ENCODE peak calls at places on chromosomes 2 and 18, in four cellular contexts. P is K562, Q is GM12878, M is A549. I is an unnamed sample.

GRCh38 chr2:233448220-233448559 is 93.9 kb downstream of the DGKD start:
- DNase-seq in P (peak; percentile 31), M (peak; percentile 68), Q (no peak), I (peak; percentile 27)

GRCh38 chr18:11176416-11176815 is 27.0 kb upstream of the PIEZO2 start:
- DNase-seq in Q (no peak), P (no peak), M (peak; percentile 5), I (no peak)

GRCh38 chr2:179746982-179747381 is 114.4 kb downstream of the ZNF385B start:
- DNase-seq in Q (no peak), M (no peak), P (no peak), I (no peak)

GRCh38 chr2:133673570-133673969 is 105.3 kb upstream of the NCKAP5 start:
- DNase-seq in P (no peak), Q (no peak), M (no peak), I (no peak)

GRCh38 chr18:36756262-36756661 is 72.5 kb downstream of the TPGS2 start:
- DNase-seq in M (no peak), P (no peak), Q (no peak), I (no peak)

GRCh38 chr2:158659483-158659882 is 135.6 kb upstream of the DAPL1 start:
- DNase-seq in M (no peak), Q (no peak), P (no peak), I (no peak)

GRCh38 chr2:175010848-175011254 is 5.7 kb upstream of the CHN1 start:
- DNase-seq in M (no peak), Q (no peak), P (no peak), I (no peak)

GRCh38 chr18:7924616-7925015 is 357.5 kb downstream of the PTPRM start:
- DNase-seq in P (no peak), Q (no peak), M (no peak), I (no peak)

GRCh38 chr2:234426616-234427015 is 70.3 kb downstream of the ARL4C start:
- DNase-seq in M (no peak), P (no peak), Q (peak; percentile 34), I (no peak)

GRCh38 chr18:63253018-63253417 is 66.6 kb downstream of the BCL2 start:
- DNase-seq in P (no peak), M (no peak), Q (no peak), I (no peak)

GRCh38 chr2:38665854-38666577 is at the start of gene GALM:
- DNase-seq in P (peak; percentile 89), Q (no peak), M (peak; percentile 91), I (peak; percentile 99)

GRCh38 chr2:190979906-190980629 is 33.9 kb downstream of the STAT1 start:
- DNase-seq in Q (no peak), P (no peak), M (no peak), I (no peak)

DNA sequence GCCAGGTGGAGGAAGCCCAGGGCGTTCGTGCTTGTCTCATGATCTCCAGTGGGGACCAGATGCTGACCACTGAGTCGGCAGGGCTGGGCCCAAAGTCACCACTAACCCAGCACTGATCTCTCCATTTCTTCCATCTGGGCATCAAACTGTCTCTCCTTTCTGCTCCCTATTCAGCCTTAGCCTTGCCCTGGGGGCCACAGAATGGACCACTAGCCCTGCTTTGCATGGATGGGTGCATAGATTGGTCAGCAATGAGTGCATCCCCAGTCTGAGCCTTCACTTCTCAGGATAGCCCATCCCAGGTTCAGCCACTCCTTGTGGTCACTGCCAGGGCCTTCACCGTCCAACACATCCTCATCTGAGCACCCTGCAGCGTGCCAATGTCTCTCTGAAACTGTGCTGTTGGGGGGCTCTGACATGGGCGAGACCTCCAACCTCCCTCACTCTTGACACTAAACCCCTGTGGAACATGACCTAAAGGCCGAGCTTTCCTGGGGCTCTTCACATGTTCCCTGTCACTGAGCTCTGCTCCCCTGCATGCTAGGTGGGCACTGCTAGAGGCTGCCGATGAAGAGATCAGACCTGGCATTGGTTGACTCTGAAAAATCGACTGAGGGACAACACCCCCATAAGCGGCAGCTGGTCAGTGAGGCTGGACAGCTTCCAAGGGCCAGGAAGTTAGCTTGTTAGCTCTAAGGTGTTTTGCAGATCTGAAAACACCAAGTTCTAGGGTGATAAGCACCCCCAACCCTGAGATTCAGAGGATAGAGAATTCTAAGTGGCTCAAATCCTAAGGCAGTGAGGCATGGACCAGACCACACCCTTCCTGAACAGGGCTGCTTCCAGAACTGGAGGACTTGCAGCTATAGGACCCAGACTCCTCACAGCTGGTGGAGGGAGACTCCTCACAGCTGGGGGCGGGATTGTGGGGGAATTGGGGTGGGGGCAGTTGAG is 61.7 kb downstream of the HS1BP3 start:
- DNase-seq in Q (no peak), M (no peak), P (no peak), I (no peak)
- TF ChIP-seq CHD4 in Q (no peak), M (no peak), P (no peak), I (no peak)

GRCh38 chr18:75970212-75970611 is 524.8 kb downstream of the ZNF516 start:
- DNase-seq in Q (no peak), M (no peak), P (no peak), I (no peak)
- TF ChIP-seq CHD4 in Q (no peak), M (no peak), P (no peak), I (no peak)

DNA sequence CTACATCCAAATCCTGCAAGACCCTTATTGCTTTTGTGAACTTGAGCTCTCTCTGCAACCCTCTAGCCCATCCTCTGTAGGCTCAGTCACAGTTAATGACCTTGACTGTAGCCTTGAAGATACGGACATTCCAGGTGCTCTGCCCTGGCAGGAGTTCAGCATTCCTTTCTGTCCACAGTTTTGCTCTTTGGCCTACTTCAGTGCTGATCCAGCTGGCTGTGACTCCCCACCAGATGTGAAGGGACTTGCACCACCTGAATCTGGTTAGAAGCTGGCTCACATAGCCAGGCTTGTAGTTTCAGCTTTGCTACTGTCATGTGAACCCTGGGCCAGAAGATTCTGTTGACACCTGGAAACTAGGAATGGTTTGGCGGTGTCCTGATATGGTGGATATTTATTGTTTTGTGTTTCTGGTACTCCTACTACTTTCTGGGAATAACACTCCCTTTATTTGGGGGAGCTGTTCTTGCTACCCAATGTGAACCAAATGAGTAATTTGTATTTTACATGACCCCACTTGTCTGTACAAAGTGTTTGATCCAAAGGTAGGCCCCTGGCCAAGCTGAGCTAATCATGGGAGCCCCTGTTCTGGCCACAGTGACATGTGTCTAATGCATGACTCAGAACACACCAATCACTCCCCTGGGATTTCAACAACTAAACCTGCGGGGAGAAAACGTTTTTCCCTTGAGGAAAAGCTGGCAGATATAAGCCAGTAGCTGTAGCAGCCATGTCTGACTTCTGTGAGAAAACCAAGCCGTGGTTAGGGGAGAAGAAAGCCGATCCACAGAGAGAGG is 73.4 kb downstream of the CDCA7 start:
- DNase-seq in Q (no peak), M (no peak), P (no peak), I (peak; percentile 21)
- TF ChIP-seq CHD4 in Q (no peak), M (no peak), P (no peak), I (no peak)

GRCh38 chr2:20381457-20381856 is 30.8 kb upstream of the PUM2 start:
- DNase-seq in Q (no peak), P (peak; percentile 46), M (no peak), I (peak; percentile 59)

GRCh38 chr2:20378891-20379519 is 28.4 kb upstream of the PUM2 start:
- DNase-seq in Q (no peak), P (peak; percentile 77), M (peak; percentile 78), I (peak; percentile 80)

GRCh38 chr2:20390524-20391123 is 40.0 kb upstream of the PUM2 start:
- DNase-seq in Q (no peak), P (no peak), M (no peak), I (no peak)

GRCh38 chr2:20382965-20383800 is 32.5 kb upstream of the PUM2 start:
- DNase-seq in M (peak; percentile 33), P (no peak), Q (no peak), I (no peak)

DNA sequence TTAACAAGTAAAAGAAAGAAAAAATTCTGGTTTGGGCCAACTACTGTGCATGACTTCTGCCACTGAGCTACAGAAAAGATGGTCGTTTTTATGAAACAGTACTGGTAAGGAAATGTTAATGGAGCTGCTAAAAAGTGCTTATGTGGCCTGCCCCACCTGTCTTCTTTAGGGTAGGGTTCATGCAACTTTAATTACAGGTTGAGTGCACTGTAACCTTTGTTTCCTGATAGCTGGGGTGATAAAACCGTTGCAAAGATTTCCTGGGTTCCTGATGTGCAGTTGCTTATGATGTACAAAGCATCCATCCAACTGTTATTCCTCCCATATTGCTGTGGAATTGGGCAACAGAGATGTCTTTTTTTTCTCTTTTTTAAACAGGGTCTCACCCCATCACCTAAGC is 34.3 kb upstream of the PUM2 start:
- DNase-seq in P (no peak), Q (no peak), M (no peak), I (no peak)
- TF ChIP-seq CHD4 in P (no peak), Q (no peak), M (no peak), I (no peak)

DNA sequence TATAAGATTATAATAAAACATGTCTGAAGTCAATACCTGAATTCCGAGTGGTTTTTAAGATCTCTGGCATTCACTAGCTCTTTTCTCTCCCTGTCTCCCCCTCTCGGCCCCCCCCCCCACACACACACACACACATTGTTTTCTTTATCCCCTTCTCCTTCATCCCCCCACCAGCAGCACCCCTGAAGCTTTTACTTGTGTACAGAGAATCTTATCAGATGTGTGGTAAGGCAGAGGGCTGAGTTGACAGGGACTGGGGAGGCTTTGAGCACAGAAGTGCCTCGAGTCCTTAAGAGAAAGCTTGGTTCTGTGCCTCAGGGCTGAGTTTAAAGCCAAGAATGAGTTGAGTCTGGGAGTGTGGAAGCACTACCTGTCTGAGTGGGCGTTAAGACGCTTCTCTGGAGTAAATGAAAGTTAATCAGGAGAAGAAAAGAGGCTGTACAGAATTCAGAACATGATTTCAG is 2.6 kb downstream of the ID2 start:
- DNase-seq in Q (peak; percentile 40), P (peak; percentile 72), M (peak; percentile 51), I (peak; percentile 63)
- TF ChIP-seq CHD4 in Q (no peak), P (no peak), M (no peak), I (no peak)

GRCh38 chr2:26203906-26204305 is 31.0 kb downstream of the GAREM2 start:
- DNase-seq in P (no peak), Q (no peak), M (no peak), I (no peak)
- TF ChIP-seq CHD4 in P (no peak), Q (no peak), M (no peak), I (no peak)

GRCh38 chr2:45974762-45975408 is 322.3 kb upstream of the EPAS1 start:
- DNase-seq in Q (peak; percentile 53), M (no peak), P (no peak), I (no peak)
- TF ChIP-seq CHD4 in Q (no peak), M (no peak), P (no peak), I (no peak)